ENCODE peak calls at places on chromosomes 4 and X, in nine cellular contexts. Q is ascending aorta, K is cardiac muscle cell, F is dorsolateral prefrontal cortex, D is SJSA1, P is substantia nigra, I is mesenchymal stem cell, X is RWPE1, A is right atrium auricular region. N is an unnamed sample.

GRCh38 chr4:55437356-55437796 is 41.6 kb downstream of the TMEM165 start:
- DNase-seq in F (no peak), A (no peak), Q (no peak), X (peak; percentile 29), I (peak; percentile 44), P (no peak), D (no peak), K (no peak), N (peak; percentile 49)

GRCh38 chrX:63686878-63687714 is 97.9 kb downstream of the ARHGEF9 start:
- DNase-seq in X (peak; percentile 24), F (no peak), I (peak; percentile 57), Q (no peak), K (peak; percentile 25), D (peak; percentile 36), P (no peak), A (no peak), N (peak; percentile 18)

GRCh38 chr4:184064877-184065276 is 152.8 kb downstream of the ENPP6 start:
- DNase-seq in A (no peak), D (no peak), K (no peak), F (no peak), I (no peak), Q (no peak), X (no peak), P (no peak), N (no peak)

GRCh38 chr4:90546114-90546513 is 418.9 kb downstream of the CCSER1 start:
- DNase-seq in I (no peak), Q (no peak), P (no peak), K (no peak), D (no peak), A (no peak), X (peak; percentile 15), F (no peak), N (no peak)

GRCh38 chr4:23373269-23373668 is 516.6 kb downstream of the PPARGC1A start:
- DNase-seq in A (peak; percentile 60), P (peak; percentile 3), X (peak; percentile 51), K (peak; percentile 87), F (no peak), Q (no peak), I (peak; percentile 20), D (no peak), N (peak; percentile 96)

GRCh38 chrX:23503835-23504539 is 163.3 kb upstream of the PRDX4 start:
- DNase-seq in K (peak; percentile 57), D (no peak), Q (peak; percentile 30), I (peak; percentile 19), P (peak; percentile 59), A (peak; percentile 76), F (peak; percentile 49), X (peak; percentile 80), N (peak; percentile 91)

GRCh38 chr4:45484740-45485139 is 639.1 kb downstream of the GABRG1 start:
- DNase-seq in F (no peak), P (no peak), X (no peak), A (no peak), I (no peak), D (no peak), K (no peak), Q (no peak), N (no peak)

GRCh38 chrX:117851025-117851424 is 265.6 kb downstream of the KLHL13 start:
- DNase-seq in I (no peak), X (no peak), K (no peak), P (no peak), Q (no peak), A (no peak), F (no peak), D (no peak), N (no peak)

GRCh38 chrX:97131886-97132285 is 248.2 kb downstream of the RPA4 start:
- DNase-seq in Q (no peak), I (no peak), X (no peak), A (no peak), P (no peak), K (no peak), D (no peak), F (no peak), N (no peak)

GRCh38 chr4:168587326-168588125 is 90.7 kb downstream of the PALLD start:
- DNase-seq in F (no peak), X (peak; percentile 86), D (peak; percentile 76), Q (no peak), P (peak; percentile 2), I (peak; percentile 83), K (no peak), A (no peak), N (peak; percentile 91)

GRCh38 chrX:132231587-132231986 is 12.3 kb upstream of the RAP2C start:
- DNase-seq in I (no peak), P (no peak), D (no peak), A (no peak), Q (no peak), X (no peak), K (no peak), F (no peak), N (no peak)

GRCh38 chrX:23317799-23318724 is 16.6 kb upstream of the PTCHD1 start:
- DNase-seq in D (peak; percentile 17), X (peak; percentile 24), F (no peak), Q (no peak), I (no peak), P (no peak), K (peak; percentile 46), A (no peak), N (no peak)

GRCh38 chrX:11887175-11887574 is 129.1 kb downstream of the MSL3 start:
- DNase-seq in X (no peak), I (no peak), K (no peak), P (no peak), F (no peak), D (no peak), Q (no peak), A (no peak), N (no peak)

GRCh38 chrX:21193196-21193595 is 181.0 kb upstream of the CNKSR2 start:
- DNase-seq in Q (no peak), F (no peak), K (no peak), D (no peak), A (no peak), P (no peak), X (no peak), I (no peak), N (no peak)

GRCh38 chr4:150012851-150013360 is 65.3 kb upstream of the DCLK2 start:
- DNase-seq in D (no peak), I (no peak), K (no peak), F (no peak), A (no peak), X (no peak), P (no peak), Q (no peak), N (no peak)

GRCh38 chr4:14309429-14309828 is 681.9 kb upstream of the BOD1L1 start:
- DNase-seq in X (no peak), K (no peak), A (no peak), D (no peak), F (no peak), I (no peak), Q (no peak), P (no peak), N (no peak)

GRCh38 chr4:5638976-5639375 is 69.4 kb downstream of the EVC2 start:
- DNase-seq in Q (no peak), K (no peak), I (peak; percentile 63), X (no peak), P (no peak), F (no peak), A (no peak), D (no peak), N (peak; percentile 81)

DNA sequence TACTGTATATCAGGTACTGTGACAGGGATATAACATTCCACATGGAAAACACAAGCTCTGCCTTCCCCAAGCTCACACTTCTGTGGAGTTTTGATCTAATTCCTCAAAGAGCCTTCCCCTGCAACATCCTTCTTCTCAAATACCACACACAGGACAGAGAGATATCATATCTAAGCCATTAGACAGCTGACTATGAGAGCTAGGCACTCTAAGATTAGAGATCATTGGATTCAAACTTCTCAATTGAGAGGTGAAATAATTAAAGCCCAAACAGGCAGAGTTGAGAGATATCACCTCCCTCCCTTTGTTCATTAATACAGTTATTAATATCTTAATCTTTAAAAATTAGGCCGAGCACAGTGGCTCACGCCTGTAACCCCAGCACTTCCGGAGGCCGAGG is 25.0 kb downstream of the TEC start:
- DNase-seq in D (no peak), X (no peak), F (no peak), I (no peak), K (no peak), P (no peak), Q (no peak), A (no peak), N (no peak)
- H3K27ac ChIP-seq in D (no peak overlapping the region), X (no peak overlapping the region), F (no peak overlapping the region), I (no peak overlapping the region), K (no peak overlapping the region), P (no peak overlapping the region), Q (no peak overlapping the region), A (no peak overlapping the region), N (no peak overlapping the region)

DNA sequence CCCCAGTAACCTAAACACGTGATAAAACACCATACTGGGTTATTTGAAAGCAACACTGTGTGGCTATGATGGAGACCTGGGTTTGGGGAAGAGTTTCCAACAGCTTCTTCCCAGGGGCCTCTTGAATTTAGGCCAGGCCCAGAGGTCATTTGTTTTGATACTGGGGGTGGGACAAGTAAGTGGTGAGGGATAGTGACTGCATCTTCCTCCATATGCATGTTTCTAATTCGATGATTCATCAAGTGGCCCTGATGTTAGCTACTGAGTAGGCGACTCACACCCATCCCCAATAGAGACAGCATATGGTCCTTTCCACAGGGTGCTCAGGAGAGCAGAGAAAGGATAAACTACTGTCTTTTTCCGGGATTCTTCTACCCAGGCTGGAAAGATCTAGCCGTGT is 2.7 kb downstream of the NDP start:
- DNase-seq in I (no peak), K (no peak), D (no peak), A (no peak), Q (no peak), X (peak; percentile 6), P (no peak), F (no peak), N (peak; percentile 40)
- H3K27ac ChIP-seq in I (no peak overlapping the region), K (no peak overlapping the region), D (peak overlapping the region; percentile 94), A (no peak overlapping the region), Q (no peak overlapping the region), X (no peak overlapping the region), P (peak overlapping the region; percentile 83), F (peak overlapping the region; percentile 88), N (peak overlapping the region; percentile 80)

DNA sequence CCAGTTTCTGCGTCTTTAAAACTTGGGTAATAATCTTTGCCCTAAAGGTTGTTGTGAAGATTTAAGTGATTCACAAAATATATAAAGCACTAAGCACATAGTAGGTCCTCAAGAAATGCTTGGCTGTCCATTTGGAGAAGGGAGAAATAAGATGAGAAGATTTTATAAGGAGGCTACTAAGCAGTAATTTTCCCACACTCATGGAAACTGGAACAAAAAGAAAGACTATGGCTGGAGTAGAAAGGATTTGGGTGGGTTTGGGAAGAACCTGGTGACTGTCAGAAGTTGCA is 47.0 kb downstream of the PRPS1 start:
- DNase-seq in Q (no peak), F (no peak), D (no peak), I (no peak), X (no peak), A (no peak), P (no peak), K (no peak), N (no peak)
- H3K27ac ChIP-seq in Q (peak overlapping the region; percentile 90), F (peak overlapping the region; percentile 38), D (no peak overlapping the region), I (no peak overlapping the region), X (peak overlapping the region; percentile 99), A (peak overlapping the region; percentile 81), P (no peak overlapping the region), K (no peak overlapping the region), N (no peak overlapping the region)

GRCh38 chr4:185700048-185700447 is 111.9 kb downstream of the SORBS2 start:
- DNase-seq in X (peak; percentile 27), I (no peak), K (peak; percentile 37), Q (peak; percentile 19), P (no peak), A (no peak), F (no peak), D (no peak), N (peak; percentile 26)
- H3K27ac ChIP-seq in X (no peak overlapping the region), I (no peak overlapping the region), K (peak overlapping the region; percentile 14), Q (peak overlapping the region; percentile 87), P (no peak overlapping the region), A (peak overlapping the region; percentile 57), F (peak overlapping the region; percentile 13), D (no peak overlapping the region), N (no peak overlapping the region)

GRCh38 chr4:7020290-7020689 is 22.9 kb upstream of the TADA2B start:
- DNase-seq in I (no peak), P (no peak), D (no peak), F (no peak), K (no peak), Q (no peak), X (no peak), A (no peak), N (no peak)
- H3K27ac ChIP-seq in I (no peak overlapping the region), P (no peak overlapping the region), D (peak overlapping the region; percentile 88), F (no peak overlapping the region), K (no peak overlapping the region), Q (no peak overlapping the region), X (peak overlapping the region; percentile 92), A (no peak overlapping the region), N (no peak overlapping the region)

N was measured in astrocyte.